ENCODE peak calls at places on chromosome 4, in six cellular contexts. One of them, this sample, is unnamed.

GRCh38 chr4:3461515-3462291 is 1.4 kb upstream of the DOK7 start:
- DNase-seq in DMS79: no peak
- DNase-seq in ELR: no peak
- DNase-seq in GM04503: no peak
- DNase-seq in GM13976: no peak
- DNase-seq in activated CD4-positive, alpha-beta T cell treated with anti-CD3 and anti-CD28 coated beads, Interleukin-2, amount 10 ng/mL, durations not matched to agents 7 days and 5 days: no peak
- DNase-seq in this sample: no peak

GRCh38 chr4:81166431-81166830 is 48.6 kb downstream of the PRKG2 start:
- DNase-seq in DMS79: no peak
- DNase-seq in GM13976: no peak
- DNase-seq in ELR: no peak
- DNase-seq in GM04503: peak; percentile 11
- DNase-seq in activated CD4-positive, alpha-beta T cell treated with anti-CD3 and anti-CD28 coated beads, Interleukin-2, amount 10 ng/mL, durations not matched to agents 7 days and 5 days: no peak
- DNase-seq in this sample: no peak

GRCh38 chr4:87916636-87917035 is 58.9 kb upstream of the SPP1 start:
- DNase-seq in activated CD4-positive, alpha-beta T cell treated with anti-CD3 and anti-CD28 coated beads, Interleukin-2, amount 10 ng/mL, durations not matched to agents 7 days and 5 days: no peak
- DNase-seq in GM13976: no peak
- DNase-seq in DMS79: no peak
- DNase-seq in GM04503: no peak
- DNase-seq in ELR: no peak
- DNase-seq in this sample: no peak

GRCh38 chr4:74990276-74990675 is 57.4 kb downstream of the PARM1 start:
- DNase-seq in ELR: no peak
- DNase-seq in DMS79: no peak
- DNase-seq in GM04503: no peak
- DNase-seq in activated CD4-positive, alpha-beta T cell treated with anti-CD3 and anti-CD28 coated beads, Interleukin-2, amount 10 ng/mL, durations not matched to agents 7 days and 5 days: no peak
- DNase-seq in GM13976: no peak
- DNase-seq in this sample: no peak

GRCh38 chr4:18777190-18777589 is 755.6 kb upstream of the LCORL start:
- DNase-seq in DMS79: no peak
- DNase-seq in GM04503: no peak
- DNase-seq in GM13976: no peak
- DNase-seq in ELR: no peak
- DNase-seq in activated CD4-positive, alpha-beta T cell treated with anti-CD3 and anti-CD28 coated beads, Interleukin-2, amount 10 ng/mL, durations not matched to agents 7 days and 5 days: no peak
- DNase-seq in this sample: no peak

GRCh38 chr4:185082549-185082948 is 60.5 kb upstream of the SLC25A4 start:
- DNase-seq in activated CD4-positive, alpha-beta T cell treated with anti-CD3 and anti-CD28 coated beads, Interleukin-2, amount 10 ng/mL, durations not matched to agents 7 days and 5 days: no peak
- DNase-seq in GM13976: no peak
- DNase-seq in DMS79: no peak
- DNase-seq in ELR: peak; percentile 13
- DNase-seq in GM04503: no peak
- DNase-seq in this sample: peak; percentile 26

GRCh38 chr4:7650606-7651400 is 216.1 kb upstream of the PSAPL1 start:
- DNase-seq in GM04503: no peak
- DNase-seq in ELR: peak; percentile 73
- DNase-seq in GM13976: no peak
- DNase-seq in DMS79: no peak
- DNase-seq in activated CD4-positive, alpha-beta T cell treated with anti-CD3 and anti-CD28 coated beads, Interleukin-2, amount 10 ng/mL, durations not matched to agents 7 days and 5 days: no peak
- DNase-seq in this sample: peak; percentile 76

GRCh38 chr4:2301221-2301642 is 39.3 kb upstream of the MXD4 start:
- DNase-seq in GM04503: no peak
- DNase-seq in GM13976: no peak
- DNase-seq in activated CD4-positive, alpha-beta T cell treated with anti-CD3 and anti-CD28 coated beads, Interleukin-2, amount 10 ng/mL, durations not matched to agents 7 days and 5 days: no peak
- DNase-seq in DMS79: no peak
- DNase-seq in ELR: no peak
- DNase-seq in this sample: no peak

GRCh38 chr4:83552085-83552484 is 16.2 kb downstream of the GPAT3 start:
- DNase-seq in activated CD4-positive, alpha-beta T cell treated with anti-CD3 and anti-CD28 coated beads, Interleukin-2, amount 10 ng/mL, durations not matched to agents 7 days and 5 days: no peak
- DNase-seq in GM04503: peak; percentile 72
- DNase-seq in DMS79: no peak
- DNase-seq in GM13976: no peak
- DNase-seq in ELR: peak; percentile 92
- DNase-seq in this sample: no peak

GRCh38 chr4:47031713-47032404 is 492 bp downstream of the GABRB1 start:
- DNase-seq in DMS79: no peak
- DNase-seq in GM13976: peak; percentile 27
- DNase-seq in activated CD4-positive, alpha-beta T cell treated with anti-CD3 and anti-CD28 coated beads, Interleukin-2, amount 10 ng/mL, durations not matched to agents 7 days and 5 days: no peak
- DNase-seq in ELR: peak; percentile 36
- DNase-seq in GM04503: no peak
- DNase-seq in this sample: no peak

GRCh38 chr4:36039031-36039430 is 205.3 kb downstream of the ARAP2 start:
- DNase-seq in ELR: peak; percentile 56
- DNase-seq in GM04503: no peak
- DNase-seq in activated CD4-positive, alpha-beta T cell treated with anti-CD3 and anti-CD28 coated beads, Interleukin-2, amount 10 ng/mL, durations not matched to agents 7 days and 5 days: no peak
- DNase-seq in GM13976: no peak
- DNase-seq in DMS79: no peak
- DNase-seq in this sample: no peak

GRCh38 chr4:183935355-183936005 is 30.4 kb downstream of the STOX2 start:
- DNase-seq in GM04503: no peak
- DNase-seq in DMS79: no peak
- DNase-seq in GM13976: no peak
- DNase-seq in ELR: no peak
- DNase-seq in activated CD4-positive, alpha-beta T cell treated with anti-CD3 and anti-CD28 coated beads, Interleukin-2, amount 10 ng/mL, durations not matched to agents 7 days and 5 days: no peak
- DNase-seq in this sample: no peak

GRCh38 chr4:142265536-142265935 is 580.6 kb downstream of the INPP4B start:
- DNase-seq in activated CD4-positive, alpha-beta T cell treated with anti-CD3 and anti-CD28 coated beads, Interleukin-2, amount 10 ng/mL, durations not matched to agents 7 days and 5 days: no peak
- DNase-seq in GM13976: no peak
- DNase-seq in DMS79: no peak
- DNase-seq in ELR: peak; percentile 61
- DNase-seq in GM04503: no peak
- DNase-seq in this sample: no peak

GRCh38 chr4:90120037-90120436 is 7.2 kb upstream of the CCSER1 start:
- DNase-seq in activated CD4-positive, alpha-beta T cell treated with anti-CD3 and anti-CD28 coated beads, Interleukin-2, amount 10 ng/mL, durations not matched to agents 7 days and 5 days: no peak
- DNase-seq in DMS79: no peak
- DNase-seq in GM04503: no peak
- DNase-seq in GM13976: no peak
- DNase-seq in ELR: no peak
- DNase-seq in this sample: no peak

GRCh38 chr4:152678841-152679240 is 956 bp downstream of the TMEM154 start:
- DNase-seq in ELR: peak; percentile 6
- DNase-seq in GM04503: no peak
- DNase-seq in GM13976: no peak
- DNase-seq in DMS79: no peak
- DNase-seq in activated CD4-positive, alpha-beta T cell treated with anti-CD3 and anti-CD28 coated beads, Interleukin-2, amount 10 ng/mL, durations not matched to agents 7 days and 5 days: no peak
- DNase-seq in this sample: no peak

GRCh38 chr4:109803924-109804571 is 2.2 kb upstream of the CFI start:
- DNase-seq in DMS79: no peak
- DNase-seq in GM13976: peak; percentile 41
- DNase-seq in activated CD4-positive, alpha-beta T cell treated with anti-CD3 and anti-CD28 coated beads, Interleukin-2, amount 10 ng/mL, durations not matched to agents 7 days and 5 days: no peak
- DNase-seq in GM04503: no peak
- DNase-seq in ELR: peak; percentile 56
- DNase-seq in this sample: no peak

GRCh38 chr4:54076673-54077072 is 12.3 kb upstream of the CHIC2 start:
- DNase-seq in activated CD4-positive, alpha-beta T cell treated with anti-CD3 and anti-CD28 coated beads, Interleukin-2, amount 10 ng/mL, durations not matched to agents 7 days and 5 days: no peak
- DNase-seq in ELR: peak; percentile 54
- DNase-seq in DMS79: no peak
- DNase-seq in GM13976: no peak
- DNase-seq in GM04503: no peak
- DNase-seq in this sample: no peak

GRCh38 chr4:37727635-37728034 is 41.5 kb upstream of the RELL1 start:
- DNase-seq in GM04503: no peak
- DNase-seq in activated CD4-positive, alpha-beta T cell treated with anti-CD3 and anti-CD28 coated beads, Interleukin-2, amount 10 ng/mL, durations not matched to agents 7 days and 5 days: no peak
- DNase-seq in DMS79: no peak
- DNase-seq in ELR: no peak
- DNase-seq in GM13976: no peak
- DNase-seq in this sample: no peak

GRCh38 chr4:100933628-100934027 is 413.7 kb downstream of the PPP3CA start:
- DNase-seq in GM04503: peak; percentile 14
- DNase-seq in activated CD4-positive, alpha-beta T cell treated with anti-CD3 and anti-CD28 coated beads, Interleukin-2, amount 10 ng/mL, durations not matched to agents 7 days and 5 days: no peak
- DNase-seq in GM13976: no peak
- DNase-seq in ELR: peak; percentile 27
- DNase-seq in DMS79: no peak
- DNase-seq in this sample: no peak

GRCh38 chr4:83866821-83867220 is 330.9 kb downstream of the GPAT3 start:
- DNase-seq in activated CD4-positive, alpha-beta T cell treated with anti-CD3 and anti-CD28 coated beads, Interleukin-2, amount 10 ng/mL, durations not matched to agents 7 days and 5 days: no peak
- DNase-seq in GM04503: no peak
- DNase-seq in DMS79: no peak
- DNase-seq in GM13976: no peak
- DNase-seq in ELR: peak; percentile 64
- DNase-seq in this sample: no peak

GRCh38 chr4:136650541-136651277 is 881.6 kb downstream of the PCDH18 start:
- DNase-seq in activated CD4-positive, alpha-beta T cell treated with anti-CD3 and anti-CD28 coated beads, Interleukin-2, amount 10 ng/mL, durations not matched to agents 7 days and 5 days: no peak
- DNase-seq in ELR: peak; percentile 82
- DNase-seq in GM04503: no peak
- DNase-seq in GM13976: no peak
- DNase-seq in DMS79: no peak
- DNase-seq in this sample: no peak

GRCh38 chr4:33060873-33061542 is 2340.8 kb downstream of the PCDH7 start:
- DNase-seq in activated CD4-positive, alpha-beta T cell treated with anti-CD3 and anti-CD28 coated beads, Interleukin-2, amount 10 ng/mL, durations not matched to agents 7 days and 5 days: no peak
- DNase-seq in ELR: peak; percentile 71
- DNase-seq in GM13976: no peak
- DNase-seq in DMS79: no peak
- DNase-seq in GM04503: no peak
- DNase-seq in this sample: peak; percentile 2

GRCh38 chr4:97720869-97721432 is 422.3 kb downstream of the STPG2 start:
- DNase-seq in DMS79: no peak
- DNase-seq in ELR: peak; percentile 1
- DNase-seq in GM04503: no peak
- DNase-seq in GM13976: no peak
- DNase-seq in activated CD4-positive, alpha-beta T cell treated with anti-CD3 and anti-CD28 coated beads, Interleukin-2, amount 10 ng/mL, durations not matched to agents 7 days and 5 days: no peak
- DNase-seq in this sample: no peak

GRCh38 chr4:106126062-106126461 is 189.9 kb downstream of the TBCK start:
- DNase-seq in activated CD4-positive, alpha-beta T cell treated with anti-CD3 and anti-CD28 coated beads, Interleukin-2, amount 10 ng/mL, durations not matched to agents 7 days and 5 days: no peak
- DNase-seq in ELR: no peak
- DNase-seq in GM13976: no peak
- DNase-seq in GM04503: no peak
- DNase-seq in DMS79: no peak
- DNase-seq in this sample: no peak

GRCh38 chr4:145909331-145909730 is 29.3 kb downstream of the ZNF827 start:
- DNase-seq in ELR: no peak
- DNase-seq in GM13976: no peak
- DNase-seq in activated CD4-positive, alpha-beta T cell treated with anti-CD3 and anti-CD28 coated beads, Interleukin-2, amount 10 ng/mL, durations not matched to agents 7 days and 5 days: no peak
- DNase-seq in DMS79: no peak
- DNase-seq in GM04503: peak; percentile 42
- DNase-seq in this sample: no peak

GRCh38 chr4:175705407-175705806 is 106.7 kb downstream of the GPM6A start:
- DNase-seq in DMS79: no peak
- DNase-seq in GM13976: no peak
- DNase-seq in activated CD4-positive, alpha-beta T cell treated with anti-CD3 and anti-CD28 coated beads, Interleukin-2, amount 10 ng/mL, durations not matched to agents 7 days and 5 days: no peak
- DNase-seq in ELR: peak; percentile 35
- DNase-seq in GM04503: no peak
- DNase-seq in this sample: no peak

GRCh38 chr4:132227349-132228165 is 921.5 kb upstream of the PCDH10 start:
- DNase-seq in GM04503: peak; percentile 19
- DNase-seq in activated CD4-positive, alpha-beta T cell treated with anti-CD3 and anti-CD28 coated beads, Interleukin-2, amount 10 ng/mL, durations not matched to agents 7 days and 5 days: peak; percentile 6
- DNase-seq in DMS79: no peak
- DNase-seq in GM13976: no peak
- DNase-seq in ELR: peak; percentile 15
- DNase-seq in this sample: no peak

GRCh38 chr4:119510750-119511149 is 117.9 kb downstream of the PDE5A start:
- DNase-seq in GM13976: no peak
- DNase-seq in GM04503: peak; percentile 34
- DNase-seq in ELR: no peak
- DNase-seq in activated CD4-positive, alpha-beta T cell treated with anti-CD3 and anti-CD28 coated beads, Interleukin-2, amount 10 ng/mL, durations not matched to agents 7 days and 5 days: no peak
- DNase-seq in DMS79: no peak
- DNase-seq in this sample: no peak

GRCh38 chr4:72295966-72296557 is 264.3 kb downstream of the NPFFR2 start:
- DNase-seq in ELR: peak; percentile 71
- DNase-seq in GM04503: no peak
- DNase-seq in GM13976: peak; percentile 18
- DNase-seq in activated CD4-positive, alpha-beta T cell treated with anti-CD3 and anti-CD28 coated beads, Interleukin-2, amount 10 ng/mL, durations not matched to agents 7 days and 5 days: no peak
- DNase-seq in DMS79: no peak
- DNase-seq in this sample: no peak

GRCh38 chr4:140426610-140427103 is 791 bp downstream of the CLGN start:
- DNase-seq in ELR: no peak
- DNase-seq in activated CD4-positive, alpha-beta T cell treated with anti-CD3 and anti-CD28 coated beads, Interleukin-2, amount 10 ng/mL, durations not matched to agents 7 days and 5 days: no peak
- DNase-seq in GM04503: no peak
- DNase-seq in DMS79: no peak
- DNase-seq in GM13976: no peak
- DNase-seq in this sample: no peak

GRCh38 chr4:121785479-121785878 is 15.6 kb upstream of the EXOSC9 start:
- DNase-seq in DMS79: no peak
- DNase-seq in activated CD4-positive, alpha-beta T cell treated with anti-CD3 and anti-CD28 coated beads, Interleukin-2, amount 10 ng/mL, durations not matched to agents 7 days and 5 days: no peak
- DNase-seq in GM13976: no peak
- DNase-seq in GM04503: no peak
- DNase-seq in ELR: peak; percentile 26
- DNase-seq in this sample: no peak

GRCh38 chr4:127355738-127356137 is 277.0 kb upstream of the INTU start:
- DNase-seq in activated CD4-positive, alpha-beta T cell treated with anti-CD3 and anti-CD28 coated beads, Interleukin-2, amount 10 ng/mL, durations not matched to agents 7 days and 5 days: no peak
- DNase-seq in GM04503: no peak
- DNase-seq in ELR: no peak
- DNase-seq in DMS79: no peak
- DNase-seq in GM13976: no peak
- DNase-seq in this sample: no peak

GRCh38 chr4:78667337-78667736 is 108.8 kb upstream of the BMP2K start:
- DNase-seq in GM04503: no peak
- DNase-seq in ELR: no peak
- DNase-seq in DMS79: no peak
- DNase-seq in GM13976: no peak
- DNase-seq in activated CD4-positive, alpha-beta T cell treated with anti-CD3 and anti-CD28 coated beads, Interleukin-2, amount 10 ng/mL, durations not matched to agents 7 days and 5 days: no peak
- DNase-seq in this sample: no peak

GRCh38 chr4:7806080-7806630 is 133.5 kb downstream of the AFAP1 start:
- DNase-seq in activated CD4-positive, alpha-beta T cell treated with anti-CD3 and anti-CD28 coated beads, Interleukin-2, amount 10 ng/mL, durations not matched to agents 7 days and 5 days: no peak
- DNase-seq in GM13976: no peak
- DNase-seq in ELR: no peak
- DNase-seq in DMS79: no peak
- DNase-seq in GM04503: no peak
- DNase-seq in this sample: no peak

GRCh38 chr4:145299380-145300076 is 119.1 kb upstream of the OTUD4 start:
- DNase-seq in DMS79: no peak
- DNase-seq in ELR: peak; percentile 84
- DNase-seq in activated CD4-positive, alpha-beta T cell treated with anti-CD3 and anti-CD28 coated beads, Interleukin-2, amount 10 ng/mL, durations not matched to agents 7 days and 5 days: peak; percentile 27
- DNase-seq in GM13976: peak; percentile 35
- DNase-seq in GM04503: peak; percentile 55
- DNase-seq in this sample: no peak

GRCh38 chr4:27684501-27685077 is 823.9 kb downstream of the STIM2 start:
- DNase-seq in DMS79: no peak
- DNase-seq in GM04503: peak; percentile 0
- DNase-seq in activated CD4-positive, alpha-beta T cell treated with anti-CD3 and anti-CD28 coated beads, Interleukin-2, amount 10 ng/mL, durations not matched to agents 7 days and 5 days: peak; percentile 19
- DNase-seq in ELR: peak; percentile 70
- DNase-seq in GM13976: no peak
- DNase-seq in this sample: no peak